ENCODE peak calls at places on chromosomes 1 and 21, in six cellular contexts. H, R, P, U, B and Q are unnamed samples.

GRCh38 chr1:227890451-227891222 is 57.1 kb downstream of the WNT9A start:
- DNase-seq in P (peak; percentile 55), U (no peak), H (no peak), R (peak; percentile 9), B (no peak), Q (no peak)

GRCh38 chr1:103107696-103108524 is at the start of gene COL11A1:
- DNase-seq in H (no peak), P (no peak), R (no peak), U (no peak), B (no peak), Q (no peak)

GRCh38 chr21:25735895-25736597 is 1.3 kb downstream of the GABPA start:
- DNase-seq in B (peak; percentile 80), P (no peak), U (no peak), R (no peak), H (no peak), Q (no peak)

GRCh38 chr1:179298952-179299351 is 5.4 kb downstream of the SOAT1 start:
- DNase-seq in U (no peak), P (no peak), R (no peak), B (no peak), H (no peak), Q (no peak)

GRCh38 chr1:211259596-211260126 is 495 bp downstream of the RCOR3 start:
- DNase-seq in R (peak; percentile 46), P (no peak), B (peak; percentile 81), U (peak; percentile 15), H (peak; percentile 31), Q (no peak)

GRCh38 chr1:21830792-21831453 is 18.9 kb downstream of the LDLRAD2 start:
- DNase-seq in U (no peak), P (no peak), R (no peak), H (no peak), B (no peak), Q (no peak)

GRCh38 chr1:51768971-51769601 is 109.4 kb downstream of the NRDC start:
- DNase-seq in H (peak; percentile 32), R (no peak), U (no peak), B (peak; percentile 72), P (no peak), Q (no peak)

GRCh38 chr1:199857103-199857502 is 170.4 kb upstream of the NR5A2 start:
- DNase-seq in H (no peak), B (peak; percentile 86), R (no peak), U (no peak), P (no peak), Q (no peak)

GRCh38 chr1:158537609-158538008 is 16.6 kb downstream of the OR6Y1 start:
- DNase-seq in R (no peak), U (no peak), B (peak; percentile 82), H (no peak), P (no peak), Q (no peak)

GRCh38 chr1:31746687-31747086 is 17.5 kb downstream of the ADGRB2 start:
- DNase-seq in R (no peak), P (no peak), B (no peak), H (no peak), U (no peak), Q (no peak)

GRCh38 chr1:72412286-72412685 is 129.9 kb upstream of the NEGR1 start:
- DNase-seq in P (no peak), B (no peak), H (no peak), R (no peak), U (no peak), Q (no peak)

GRCh38 chr1:117695796-117696505 is 90.1 kb downstream of the TENT5C start:
- DNase-seq in H (no peak), U (no peak), P (peak; percentile 78), R (no peak), B (no peak), Q (no peak)

GRCh38 chr21:17139696-17140095 is 373.1 kb upstream of the CXADR start:
- DNase-seq in H (no peak), B (peak; percentile 79), U (no peak), P (no peak), R (no peak), Q (no peak)

GRCh38 chr1:173134029-173134428 is 73.1 kb downstream of the TNFSF4 start:
- DNase-seq in U (no peak), P (no peak), B (no peak), H (no peak), R (no peak), Q (no peak)

GRCh38 chr1:8705104-8705503 is 112.3 kb downstream of the RERE start:
- DNase-seq in B (no peak), H (no peak), U (no peak), P (no peak), R (no peak), Q (no peak)

GRCh38 chr21:27582946-27583270 is 616.0 kb upstream of the ADAMTS5 start:
- DNase-seq in P (no peak), U (no peak), H (no peak), B (no peak), R (no peak), Q (no peak)

GRCh38 chr1:6026095-6026809 is 19.4 kb upstream of the KCNAB2 start:
- DNase-seq in R (no peak), B (peak; percentile 72), U (peak; percentile 83), P (peak; percentile 65), H (peak; percentile 44), Q (peak; percentile 29)

GRCh38 chr1:147496571-147496970 is 44.7 kb upstream of the BCL9 start:
- DNase-seq in B (no peak), P (no peak), R (no peak), U (no peak), H (peak; percentile 24), Q (no peak)